ENCODE peak calls at places on chromosomes 11 and 22, in four cellular contexts. E is cardiac muscle cell, P is ovary, T is pancreas. U is an unnamed sample.

GRCh38 chr11:58060939-58061672 is 30.4 kb downstream of the OR6Q1 start:
- DNase-seq in T (no peak), P (no peak), E (no peak), U (no peak)

GRCh38 chr22:22787805-22788459 is 99.7 kb upstream of the IGLL5 start:
- DNase-seq in T (peak; percentile 82), P (no peak), E (no peak), U (peak; percentile 86)

GRCh38 chr11:2517016-2517385 is 72.2 kb downstream of the KCNQ1 start:
- DNase-seq in T (no peak), P (no peak), E (no peak), U (peak; percentile 2)

GRCh38 chr11:29527391-29527936 is 489.4 kb downstream of the KCNA4 start:
- DNase-seq in T (no peak), P (no peak), E (no peak), U (no peak)

GRCh38 chr11:43116071-43116470 is 195.7 kb upstream of the API5 start:
- DNase-seq in T (no peak), E (no peak), P (no peak), U (no peak)

GRCh38 chr22:49948958-49949913 is 11.3 kb upstream of the PIM3 start:
- DNase-seq in E (no peak), P (no peak), T (peak; percentile 87), U (no peak)

GRCh38 chr11:37422511-37422910 is 824.5 kb upstream of the RAG2 start:
- DNase-seq in P (no peak), E (no peak), T (no peak), U (no peak)

GRCh38 chr11:2188745-2189144 is 17.1 kb upstream of the TH start:
- DNase-seq in T (no peak), P (no peak), E (no peak), U (no peak)

GRCh38 chr22:39932918-39933649 is 27.1 kb upstream of the TMA7B start:
- DNase-seq in P (no peak), E (peak; percentile 33), T (peak; percentile 74), U (peak; percentile 27)

GRCh38 chr11:92357344-92357743 is 132.7 kb downstream of the FAT3 start:
- DNase-seq in T (no peak), E (no peak), P (no peak), U (no peak)

GRCh38 chr11:70908223-70908622 is 344.2 kb downstream of the SHANK2 start:
- DNase-seq in E (no peak), P (no peak), T (peak; percentile 20), U (no peak)

GRCh38 chr11:1140642-1141490 is 16.9 kb upstream of the MUC5AC start:
- DNase-seq in T (peak; percentile 21), P (no peak), E (no peak), U (peak; percentile 2)

GRCh38 chr22:26893034-26893710 is 235.8 kb downstream of the MIAT start:
- DNase-seq in P (no peak), E (no peak), T (peak; percentile 30), U (no peak)

GRCh38 chr11:100930185-100930778 is 199.3 kb downstream of the PGR start:
- DNase-seq in E (peak; percentile 72), P (no peak), T (no peak), U (no peak)

GRCh38 chr11:61922539-61922938 is 5.2 kb upstream of the RAB3IL1 start:
- DNase-seq in E (no peak), P (peak; percentile 89), T (no peak), U (no peak)

GRCh38 chr11:31793264-31793663 is 17.9 kb downstream of the PAX6 start:
- DNase-seq in T (no peak), E (no peak), P (no peak), U (no peak)

GRCh38 chr11:72760543-72761400 is 8.6 kb upstream of the ARAP1 start:
- DNase-seq in E (no peak), T (no peak), P (no peak), U (no peak)

GRCh38 chr11:109583996-109584395 is 162.0 kb downstream of the C11orf87 start:
- DNase-seq in T (no peak), P (no peak), E (no peak), U (no peak)

GRCh38 chr11:86999859-87000753 is 37.6 kb upstream of the TMEM135 start:
- DNase-seq in P (no peak), E (peak; percentile 88), T (no peak), U (no peak)

GRCh38 chr11:117458275-117459120 is 130.8 kb downstream of the CEP164 start:
- DNase-seq in E (no peak), P (no peak), T (no peak), U (no peak)

GRCh38 chr11:96464695-96465307 is 75.0 kb downstream of the JRKL start:
- DNase-seq in T (no peak), P (no peak), E (peak; percentile 81), U (no peak)

GRCh38 chr11:32893091-32893946 is 708 bp downstream of the QSER1 start:
- DNase-seq in P (peak; percentile 71), E (peak; percentile 82), T (peak; percentile 81), U (peak; percentile 64)

GRCh38 chr11:68125164-68125563 is 4.0 kb upstream of the CHKA start:
- DNase-seq in P (no peak), E (no peak), T (no peak), U (no peak)
- H3K4me3 ChIP-seq in P (no peak overlapping the region), E (no peak overlapping the region), T (no peak overlapping the region), U (no peak overlapping the region)

DNA sequence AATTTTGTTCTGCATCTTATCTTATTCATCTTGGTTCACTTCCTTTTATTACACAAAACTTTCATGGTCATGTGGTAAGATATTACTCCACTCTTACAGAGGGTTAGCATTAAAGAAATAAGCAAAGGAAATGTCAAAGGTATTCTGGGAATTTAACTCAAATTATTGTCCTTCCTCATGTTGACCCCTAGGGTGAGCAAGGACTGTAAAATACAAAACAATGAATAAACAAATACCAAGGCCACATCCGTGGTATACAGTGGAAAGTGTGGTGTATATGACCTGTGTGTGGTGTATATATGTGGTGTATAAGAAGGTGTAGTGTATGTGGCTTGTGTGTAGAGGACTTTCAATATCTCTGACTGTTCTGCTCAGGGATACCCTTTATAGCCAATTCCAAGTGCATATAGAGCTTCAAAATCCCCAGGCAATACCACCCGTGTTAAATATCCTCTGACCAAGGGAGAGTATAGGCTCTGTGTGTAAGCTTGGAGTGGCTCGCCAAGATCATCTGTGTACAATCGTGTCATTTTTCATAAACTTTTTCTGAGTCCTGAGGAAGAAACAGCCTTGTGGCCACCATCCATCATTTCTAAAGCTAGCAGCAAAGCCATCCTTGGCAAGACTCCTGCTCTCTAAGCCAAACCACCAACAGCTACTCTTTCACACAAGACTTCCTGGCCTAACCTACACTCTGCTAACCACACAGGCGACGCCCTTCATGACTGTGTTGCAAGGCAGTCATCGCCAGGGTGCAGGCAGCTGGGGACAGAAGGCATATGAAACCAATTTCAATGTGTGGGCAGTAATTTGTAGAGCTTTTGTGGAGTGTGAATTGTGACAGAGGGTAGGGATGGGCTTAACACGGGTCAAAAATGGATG is 548.0 kb downstream of the ETS1 start:
- DNase-seq in P (no peak), E (no peak), T (no peak), U (peak; percentile 83)
- H3K4me1 ChIP-seq in P (no peaks in the 10 kb centered on the region), E (no peaks in the 10 kb centered on the region), T (no peaks in the 10 kb centered on the region), U (peaks cover 76% of the 10 kb centered on the region)

DNA sequence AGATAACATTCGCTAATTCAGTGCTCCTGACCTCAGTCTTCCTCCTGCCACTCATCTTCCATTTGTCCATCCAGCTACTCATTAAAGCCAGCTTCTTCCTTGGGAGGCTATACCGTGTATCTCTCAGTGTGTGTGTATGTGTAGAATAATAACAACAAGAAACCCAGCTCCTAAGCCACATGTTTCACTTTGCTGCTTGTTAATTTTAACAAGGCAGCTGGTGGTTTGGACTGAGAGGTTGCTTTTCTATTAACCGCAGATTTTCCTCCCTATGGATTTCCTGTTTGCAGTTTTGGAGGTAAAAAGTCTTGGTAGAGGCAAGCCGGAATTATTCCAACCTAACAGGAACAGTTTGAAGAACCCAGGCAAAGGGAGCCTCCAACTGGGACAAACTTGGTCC is 165.0 kb downstream of the ADAMTS15 start:
- DNase-seq in E (no peak), T (no peak), P (no peak), U (no peak)
- H3K4me3 ChIP-seq in E (no peak overlapping the region), T (no peak overlapping the region), P (no peak overlapping the region), U (no peak overlapping the region)

GRCh38 chr11:65558002-65558784 is at the start of gene LTBP3:
- DNase-seq in P (peak; percentile 88), E (peak; percentile 83), T (peak; percentile 92), U (peak; percentile 44)
- H3K4me1 ChIP-seq in P (peaks cover 32% of the 10 kb centered on the region), E (peaks cover 39% of the 10 kb centered on the region), T (peaks cover 8% of the 10 kb centered on the region), U (peaks cover 61% of the 10 kb centered on the region)

GRCh38 chr22:36367066-36367465 is 20.7 kb downstream of the MYH9 start:
- DNase-seq in P (no peak), E (no peak), T (no peak), U (no peak)

GRCh38 chr22:36369922-36370781 is 17.6 kb downstream of the MYH9 start:
- DNase-seq in E (peak; percentile 77), T (no peak), P (no peak), U (peak; percentile 41)

GRCh38 chr22:36369004-36369921 is 18.5 kb downstream of the MYH9 start:
- DNase-seq in T (no peak), E (no peak), P (no peak), U (no peak)

GRCh38 chr22:36367479-36367878 is 20.3 kb downstream of the MYH9 start:
- DNase-seq in P (no peak), E (no peak), T (no peak), U (no peak)

DNA sequence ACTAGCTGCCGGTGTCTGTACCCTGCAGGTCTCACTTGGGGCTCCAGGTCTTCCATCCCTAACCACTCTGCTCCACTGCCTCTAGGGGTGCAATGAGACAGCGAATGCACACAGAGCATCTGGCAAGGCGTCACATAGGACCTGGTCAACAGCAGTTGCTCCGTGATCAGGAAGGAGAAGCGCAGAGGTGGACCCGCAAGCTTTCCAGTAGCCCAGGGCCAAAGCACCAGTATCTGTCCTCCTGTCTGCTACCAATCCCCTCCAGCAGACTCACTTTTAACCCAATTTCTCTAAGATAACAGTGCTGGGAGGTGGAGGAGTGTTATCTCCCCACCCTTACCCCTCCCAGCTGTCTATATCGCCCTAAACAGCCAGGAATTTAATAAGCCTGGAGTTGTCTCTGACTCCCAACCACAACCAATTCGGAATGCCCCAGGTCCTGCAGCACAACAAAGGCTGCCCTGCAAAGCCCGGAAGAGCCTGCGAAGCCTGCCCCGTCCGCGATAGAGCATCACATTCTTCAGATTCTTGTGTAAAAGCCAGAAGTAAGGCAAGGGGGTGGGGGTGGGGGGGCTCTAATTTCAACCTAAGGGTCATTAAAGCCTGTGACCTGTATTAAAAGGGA is 19.3 kb downstream of the MYH9 start:
- DNase-seq in T (no peak), P (no peak), E (peak; percentile 76), U (no peak)
- H3K4me3 ChIP-seq in T (no peak overlapping the region), P (peak overlapping the region; percentile 2), E (no peak overlapping the region), U (peak overlapping the region; percentile 48)

DNA sequence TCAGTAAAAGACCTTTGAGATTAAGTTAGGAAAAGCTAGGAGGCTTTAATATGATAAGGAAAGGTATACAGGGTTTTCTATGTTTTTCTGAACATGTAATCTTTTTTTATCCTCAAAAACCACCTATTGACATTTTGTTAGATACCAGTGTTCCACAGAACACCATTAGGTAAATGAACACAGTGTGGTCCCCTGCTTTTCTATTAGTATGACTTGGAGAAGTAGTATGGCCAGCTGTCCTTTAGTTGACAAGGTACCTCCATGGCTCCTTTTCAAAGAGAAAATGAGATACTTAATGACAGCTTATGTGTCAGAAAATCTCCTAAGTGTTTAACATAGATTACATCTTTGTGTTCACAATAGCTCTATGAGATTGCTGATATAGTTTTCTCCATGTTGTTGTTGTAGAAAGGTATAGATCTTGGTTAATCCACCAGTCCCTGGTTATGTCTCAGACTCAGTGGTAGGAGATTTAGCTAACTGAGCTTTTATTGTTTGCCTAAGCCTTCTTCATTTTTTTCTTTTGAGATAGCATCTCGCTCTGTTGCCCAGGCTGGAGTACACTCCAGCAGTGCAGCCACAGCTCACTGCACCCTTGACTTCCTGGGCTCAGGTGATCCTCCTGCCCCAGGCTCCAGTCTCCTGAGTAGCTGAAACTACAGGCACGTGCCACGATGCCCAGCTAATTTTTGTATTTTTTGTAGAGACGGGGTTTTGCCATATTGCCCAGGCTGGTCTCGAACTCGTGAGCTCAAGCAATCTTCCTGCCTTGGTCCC is 46.0 kb downstream of the STIM1 start:
- DNase-seq in P (no peak), E (no peak), T (no peak), U (no peak)
- H3K4me1 ChIP-seq in P (peaks cover 10% of the 10 kb centered on the region), E (no peaks in the 10 kb centered on the region), T (peaks cover 6% of the 10 kb centered on the region), U (peaks cover 59% of the 10 kb centered on the region)

GRCh38 chr11:76617553-76618265 is 52.8 kb downstream of the LRRC32 start:
- DNase-seq in P (no peak), E (no peak), T (no peak), U (no peak)
- H3K4me3 ChIP-seq in P (no peak overlapping the region), E (no peak overlapping the region), T (no peak overlapping the region), U (no peak overlapping the region)